ENCODE peak calls at places on chromosome 6, in ten cellular contexts. V is upper lobe of right lung, O is neuronal stem cell, M is cardiac muscle cell, J is esophagus muscularis mucosa, X is psoas muscle, A is endodermal cell, Q is IMR-90, N is body of pancreas, G is PC-3. L is an unnamed sample.

GRCh38 chr6:169520104-169520503 is 181.7 kb downstream of the WDR27 start:
- DNase-seq in V (no peak), O (no peak), M (no peak), J (no peak), X (no peak), A (no peak), Q (peak; percentile 70), N (no peak), G (no peak), L (no peak)

GRCh38 chr6:67210450-67210849 is 1424.6 kb upstream of the ADGRB3 start:
- DNase-seq in V (no peak), O (no peak), M (no peak), J (no peak), X (no peak), A (no peak), Q (no peak), N (no peak), G (no peak), L (no peak)

GRCh38 chr6:166866839-166867637 is 89.3 kb downstream of the RNASET2 start:
- DNase-seq in V (no peak), O (no peak), M (no peak), J (peak; percentile 75), X (no peak), A (no peak), Q (no peak), N (no peak), G (no peak), L (no peak)

GRCh38 chr6:166996406-166996805 is 2.8 kb upstream of the CEP43 start:
- DNase-seq in V (no peak), O (no peak), M (no peak), J (peak; percentile 19), X (no peak), A (no peak), Q (peak; percentile 82), N (no peak), G (no peak), L (no peak)

GRCh38 chr6:75602164-75602896 is 650 bp downstream of the SENP6 start:
- DNase-seq in V (no peak), O (no peak), M (peak; percentile 62), J (no peak), X (peak; percentile 72), A (peak; percentile 84), Q (peak; percentile 42), N (peak; percentile 46), G (no peak), L (peak; percentile 72)

GRCh38 chr6:11370191-11371018 is 137.9 kb upstream of the NEDD9 start:
- DNase-seq in V (no peak), O (no peak), M (no peak), J (no peak), X (no peak), A (peak; percentile 32), Q (no peak), N (no peak), G (no peak), L (no peak)

GRCh38 chr6:108800510-108800909 is 47.7 kb upstream of the ARMC2 start:
- DNase-seq in V (no peak), O (no peak), M (no peak), J (no peak), X (no peak), A (no peak), Q (peak; percentile 15), N (no peak), G (no peak), L (no peak)

GRCh38 chr6:84618046-84618752 is 146.2 kb downstream of the TBX18 start:
- DNase-seq in V (no peak), O (no peak), M (peak; percentile 95), J (no peak), X (no peak), A (no peak), Q (peak; percentile 90), N (no peak), G (peak; percentile 81), L (no peak)

GRCh38 chr6:54665246-54665645 is 181.3 kb upstream of the FAM83B start:
- DNase-seq in V (no peak), O (peak; percentile 62), M (no peak), J (no peak), X (no peak), A (no peak), Q (no peak), N (no peak), G (no peak), L (no peak)

GRCh38 chr6:112118034-112118433 is 30.6 kb downstream of the FAM229B start:
- DNase-seq in V (no peak), O (no peak), M (no peak), J (no peak), X (no peak), A (no peak), Q (peak; percentile 5), N (no peak), G (no peak), L (no peak)
- H3K36me3 ChIP-seq in V (peaks cover 78% of the 10 kb centered on the region), O (no peaks in the 10 kb centered on the region), M (peaks cover 99% of the 10 kb centered on the region), J (peaks cover 89% of the 10 kb centered on the region), X (peaks cover 25% of the 10 kb centered on the region), A (no peaks in the 10 kb centered on the region), Q (peaks cover 61% of the 10 kb centered on the region), N (no peaks in the 10 kb centered on the region), G (no peaks in the 10 kb centered on the region), L (peaks cover 46% of the 10 kb centered on the region)

GRCh38 chr6:24662206-24662605 is 4.5 kb downstream of the TDP2 start:
- DNase-seq in V (no peak), O (no peak), M (no peak), J (no peak), X (no peak), A (no peak), Q (no peak), N (no peak), G (no peak), L (no peak)

GRCh38 chr6:24663198-24663597 is 3.5 kb downstream of the TDP2 start:
- DNase-seq in V (no peak), O (no peak), M (no peak), J (no peak), X (no peak), A (no peak), Q (no peak), N (no peak), G (no peak), L (no peak)

GRCh38 chr6:24658573-24659511 is 7.9 kb downstream of the TDP2 start:
- DNase-seq in V (no peak), O (no peak), M (no peak), J (no peak), X (no peak), A (peak; percentile 58), Q (peak; percentile 90), N (no peak), G (peak; percentile 53), L (no peak)

GRCh38 chr6:24660100-24660499 is 6.6 kb downstream of the TDP2 start:
- DNase-seq in V (no peak), O (no peak), M (no peak), J (no peak), X (no peak), A (no peak), Q (no peak), N (no peak), G (no peak), L (no peak)

DNA sequence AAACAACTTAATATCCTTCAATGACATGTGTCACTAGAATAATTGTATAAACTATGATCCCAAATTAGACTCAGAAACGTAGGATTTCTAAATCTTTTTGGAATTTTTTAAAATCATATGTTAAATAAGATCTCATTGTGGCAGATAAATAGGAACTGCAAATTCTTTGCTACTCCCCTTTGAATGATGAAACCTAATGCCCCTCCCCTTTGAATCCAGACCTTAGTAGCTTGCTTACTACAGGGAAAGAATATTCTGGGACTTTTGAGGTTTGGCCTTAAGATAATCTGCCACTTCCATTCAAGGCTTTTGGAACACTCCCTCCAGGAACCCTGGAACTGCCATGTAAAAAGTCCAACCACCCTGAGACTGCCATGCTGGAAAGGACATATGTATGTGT is 7.2 kb downstream of the TDP2 start:
- DNase-seq in V (no peak), O (no peak), M (no peak), J (no peak), X (no peak), A (no peak), Q (peak; percentile 23), N (no peak), G (no peak), L (no peak)
- H3K36me3 ChIP-seq in V (peaks cover 37% of the 10 kb centered on the region), O (peaks cover 9% of the 10 kb centered on the region), M (peaks cover 13% of the 10 kb centered on the region), J (peaks cover 32% of the 10 kb centered on the region), X (peaks cover 58% of the 10 kb centered on the region), A (peaks cover 83% of the 10 kb centered on the region), Q (peaks cover 11% of the 10 kb centered on the region), N (peaks cover 2% of the 10 kb centered on the region), G (peaks cover 14% of the 10 kb centered on the region), L (peaks cover 46% of the 10 kb centered on the region)

GRCh38 chr6:116726947-116727346 is 38.6 kb downstream of the FAM162B start:
- DNase-seq in V (no peak), O (no peak), M (no peak), J (no peak), X (no peak), A (no peak), Q (no peak), N (no peak), G (no peak), L (no peak)

GRCh38 chr6:116730513-116730912 is 35.0 kb downstream of the FAM162B start:
- DNase-seq in V (no peak), O (no peak), M (no peak), J (no peak), X (no peak), A (no peak), Q (no peak), N (no peak), G (no peak), L (no peak)
- H3K36me3 ChIP-seq in V (peaks cover 29% of the 10 kb centered on the region), O (no peaks in the 10 kb centered on the region), M (peaks cover 3% of the 10 kb centered on the region), J (peaks cover 46% of the 10 kb centered on the region), X (peaks cover 66% of the 10 kb centered on the region), A (peaks cover 32% of the 10 kb centered on the region), Q (peaks cover 5% of the 10 kb centered on the region), N (peaks cover 5% of the 10 kb centered on the region), G (peaks cover 8% of the 10 kb centered on the region), L (peaks cover 74% of the 10 kb centered on the region)

GRCh38 chr6:1578293-1578745 is 31.4 kb upstream of the FOXC1 start:
- DNase-seq in V (no peak), O (no peak), M (no peak), J (peak; percentile 68), X (no peak), A (no peak), Q (no peak), N (no peak), G (no peak), L (no peak)

GRCh38 chr6:1575213-1576041 is 34.3 kb upstream of the FOXC1 start:
- DNase-seq in V (no peak), O (no peak), M (peak; percentile 30), J (peak; percentile 89), X (no peak), A (peak; percentile 78), Q (peak; percentile 49), N (peak; percentile 24), G (no peak), L (no peak)

GRCh38 chr6:1576166-1576565 is 33.5 kb upstream of the FOXC1 start:
- DNase-seq in V (no peak), O (no peak), M (no peak), J (peak; percentile 60), X (no peak), A (no peak), Q (no peak), N (no peak), G (no peak), L (no peak)

GRCh38 chr6:1577146-1577680 is 32.5 kb upstream of the FOXC1 start:
- DNase-seq in V (no peak), O (no peak), M (no peak), J (peak; percentile 85), X (no peak), A (no peak), Q (no peak), N (no peak), G (no peak), L (no peak)

DNA sequence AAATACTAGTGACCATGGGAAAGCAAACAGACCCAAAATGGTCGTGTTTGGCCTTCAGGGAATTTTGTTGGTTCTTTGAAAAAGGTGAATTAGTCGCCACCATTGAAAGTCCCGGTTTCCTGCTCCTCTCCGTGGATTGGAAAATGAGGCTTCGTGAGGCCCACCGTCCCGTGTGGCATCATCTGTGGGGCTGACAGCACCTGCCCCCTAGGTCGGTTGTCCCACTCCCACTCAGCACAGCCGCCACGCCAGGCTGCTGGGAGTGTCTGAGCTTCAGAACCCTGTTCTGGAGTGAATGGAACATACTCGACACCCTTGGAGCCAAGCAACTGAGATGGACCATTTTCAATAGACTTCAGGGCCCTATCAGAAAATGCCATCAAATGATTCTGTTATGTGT is 33.0 kb upstream of the FOXC1 start:
- DNase-seq in V (no peak), O (no peak), M (no peak), J (peak; percentile 66), X (no peak), A (no peak), Q (no peak), N (no peak), G (no peak), L (no peak)
- H3K36me3 ChIP-seq in V (no peaks in the 10 kb centered on the region), O (no peaks in the 10 kb centered on the region), M (no peaks in the 10 kb centered on the region), J (no peaks in the 10 kb centered on the region), X (no peaks in the 10 kb centered on the region), A (no peaks in the 10 kb centered on the region), Q (no peaks in the 10 kb centered on the region), N (no peaks in the 10 kb centered on the region), G (no peaks in the 10 kb centered on the region), L (no peaks in the 10 kb centered on the region)

L was measured in sigmoid colon.